ENCODE peak calls at places on chromosomes 4 and X, in ten cellular contexts. U is thoracic aorta, Q is left lung, A is body of pancreas, H is H9, C is colonic mucosa, I is mammary epithelial cell, S is cardiac muscle cell, L is endothelial cell of umbilical vein, G is heart left ventricle. W is an unnamed sample. For H3K4me1, the result is how much of the 10 kb centered on the place peaks cover.

GRCh38 chr4:144288011-144288903 is 147.7 kb upstream of the GYPA start:
- DNase-seq in A (no peak), L (no peak), U (no peak), I (no peak), S (no peak), H (no peak), C (no peak), G (no peak), Q (no peak), W (no peak)

GRCh38 chrX:115023139-115023538 is 5.7 kb upstream of the IL13RA2 start:
- DNase-seq in S (peak), A (no peak), G (no peak), C (no peak), H (no peak), Q (no peak), U (no peak), I (peak), L (peak), W (no peak)

GRCh38 chrX:53073115-53073581 is 9.0 kb upstream of the TSPYL2 start:
- DNase-seq in L (no peak), G (no peak), Q (no peak), I (no peak), S (no peak), U (no peak), H (no peak), A (no peak), C (no peak), W (peak)

GRCh38 chr4:97912151-97912550 is 231.1 kb downstream of the STPG2 start:
- DNase-seq in A (peak), L (no peak), G (no peak), U (no peak), H (no peak), I (no peak), S (no peak), Q (no peak), C (no peak), W (no peak)

GRCh38 chr4:55378617-55379467 is 16.9 kb upstream of the TMEM165 start:
- DNase-seq in I (peak), Q (peak), U (no peak), A (peak), H (no peak), S (no peak), C (peak), L (no peak), G (no peak), W (no peak)

GRCh38 chrX:69615323-69615722 is 590 bp upstream of the EDA start:
- DNase-seq in S (no peak), H (peak), C (peak), L (no peak), I (no peak), G (peak), U (no peak), Q (no peak), A (no peak), W (no peak)

GRCh38 chrX:106898462-106898861 is 4.7 kb downstream of the RIPPLY1 start:
- DNase-seq in L (peak), U (no peak), C (no peak), H (no peak), G (no peak), I (peak), A (peak), S (peak), Q (no peak), W (no peak)

GRCh38 chr4:118746251-118746919 is 61.2 kb downstream of the METTL14 start:
- DNase-seq in C (no peak), A (no peak), U (no peak), L (no peak), Q (no peak), G (peak), H (no peak), S (peak), I (no peak), W (no peak)

GRCh38 chr4:77538144-77538543 is 67.5 kb upstream of the CXCL13 start:
- DNase-seq in S (peak), A (no peak), Q (no peak), C (no peak), G (no peak), H (no peak), U (no peak), L (peak), I (peak), W (no peak)

GRCh38 chrX:150084474-150085229 is 146.4 kb upstream of the EOLA2 start:
- DNase-seq in A (no peak), G (no peak), H (no peak), U (no peak), S (peak), Q (no peak), I (peak), L (peak), C (no peak), W (no peak)

GRCh38 chrX:153768311-153769157 is 4.5 kb downstream of the PLXNB3 start:
- DNase-seq in Q (no peak), L (no peak), S (no peak), A (no peak), I (no peak), U (no peak), C (no peak), H (peak), G (peak), W (no peak)

GRCh38 chr4:70544279-70544870 is 26.0 kb downstream of the AMTN start:
- DNase-seq in G (no peak), Q (no peak), S (peak), U (no peak), I (peak), H (no peak), A (no peak), C (no peak), L (peak), W (no peak)

GRCh38 chr4:136900706-136901105 is 631.6 kb downstream of the PCDH18 start:
- DNase-seq in A (no peak), G (no peak), L (no peak), U (no peak), H (no peak), S (peak), C (no peak), I (no peak), Q (no peak), W (no peak)

GRCh38 chrX:81286608-81287007 is 84.7 kb downstream of the SH3BGRL start:
- DNase-seq in L (no peak), S (no peak), C (no peak), U (no peak), I (no peak), H (no peak), Q (no peak), A (no peak), G (no peak), W (no peak)

GRCh38 chr4:184355857-184356256 is 118.5 kb downstream of the IRF2 start:
- DNase-seq in U (no peak), A (no peak), C (no peak), S (no peak), I (no peak), Q (no peak), L (no peak), G (no peak), H (peak), W (no peak)
- H3K27ac ChIP-seq in U (no peak), A (no peak), C (peak), S (no peak), I (no peak), Q (peak), L (peak), G (peak), H (no peak), W (peak)

DNA sequence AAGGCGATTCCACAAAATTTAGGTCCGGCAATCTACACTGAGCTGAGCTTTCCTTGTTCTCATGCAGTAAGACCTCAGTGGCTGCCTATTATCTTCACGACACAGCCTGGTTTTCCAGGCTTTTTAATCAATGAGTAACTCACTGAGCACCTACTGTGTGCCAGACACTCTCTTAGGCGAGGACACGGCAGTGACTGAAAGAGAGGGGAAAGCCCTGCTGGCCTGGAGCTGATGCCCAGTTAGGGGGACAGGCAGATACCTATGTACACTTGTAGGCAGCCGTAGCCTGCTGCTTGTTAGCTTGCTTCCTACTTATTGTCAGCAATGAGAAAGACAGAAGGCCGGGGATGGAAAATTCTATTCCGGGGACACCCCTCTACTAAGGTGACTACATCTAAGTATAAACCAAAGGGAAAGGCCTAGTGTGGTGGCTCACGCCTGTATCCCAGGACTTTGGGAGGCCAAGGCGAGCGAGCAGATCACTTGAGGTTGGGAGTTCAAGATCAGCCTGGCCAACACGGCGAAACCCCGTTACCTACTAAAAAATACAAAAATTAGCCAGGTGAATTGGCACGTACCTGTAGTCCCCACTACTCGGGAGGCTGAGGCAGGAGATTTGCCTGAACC is 3.8 kb downstream of the WDR1 start:
- DNase-seq in G (no peak), U (no peak), A (no peak), C (no peak), S (no peak), I (no peak), L (no peak), Q (no peak), H (no peak), W (no peak)
- H3K4me1 ChIP-seq in G (under half), U (half or more), A (under half), C (under half), S (under half), I (half or more), L (half or more), Q (half or more), H (under half), W (half or more)

GRCh38 chrX:47587091-47587891 is 5.1 kb downstream of the TIMP1 start:
- DNase-seq in C (peak), L (no peak), H (no peak), G (no peak), U (no peak), S (no peak), I (peak), Q (no peak), A (no peak), W (peak)

GRCh38 chrX:47586043-47586787 is 4.0 kb downstream of the TIMP1 start:
- DNase-seq in H (no peak), S (no peak), G (no peak), C (peak), L (no peak), A (no peak), I (no peak), U (no peak), Q (no peak), W (no peak)

GRCh38 chrX:47590984-47591383 is 8.7 kb downstream of the TIMP1 start:
- DNase-seq in H (no peak), Q (no peak), C (no peak), S (no peak), G (no peak), U (no peak), L (no peak), A (no peak), I (no peak), W (no peak)

GRCh38 chrX:47585273-47585672 is 3.0 kb downstream of the TIMP1 start:
- DNase-seq in G (no peak), I (no peak), C (no peak), H (peak), Q (no peak), S (peak), L (no peak), U (no peak), A (no peak), W (peak)

GRCh38 chrX:47587906-47588735 is 5.9 kb downstream of the TIMP1 start:
- DNase-seq in L (no peak), I (no peak), S (no peak), U (no peak), C (no peak), G (no peak), Q (no peak), A (no peak), H (no peak), W (peak)
- TF ChIP-seq CTCF in L (no peak), I (no peak), S (no peak), U (no peak), C (no peak), G (no peak), Q (no peak), A (no peak), H (no peak), W (no peak)

DNA sequence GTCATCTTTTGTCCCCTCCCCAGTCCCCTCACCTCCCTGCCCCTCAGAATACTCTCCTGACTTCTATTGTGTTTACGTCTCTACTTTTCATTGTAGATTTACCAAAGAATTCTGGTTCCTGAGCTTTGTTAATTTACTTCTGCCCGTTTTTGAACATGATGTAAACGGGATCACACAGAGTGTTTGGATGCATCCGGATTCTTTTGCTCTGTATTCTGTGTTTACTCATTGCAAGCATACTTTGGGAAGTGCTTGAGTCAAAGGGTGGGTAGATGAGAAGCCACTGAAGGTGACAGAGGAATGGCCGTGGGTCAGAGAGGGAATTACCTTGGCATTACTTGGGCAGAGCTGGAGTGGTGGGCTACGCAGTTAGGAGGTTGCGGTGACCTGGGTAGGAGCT is 18.0 kb downstream of the CLCN4 start:
- DNase-seq in Q (no peak), C (no peak), I (no peak), G (no peak), S (no peak), H (no peak), A (no peak), U (no peak), L (no peak), W (no peak)
- H3K27ac ChIP-seq in Q (peak), C (no peak), I (no peak), G (no peak), S (no peak), H (no peak), A (no peak), U (no peak), L (no peak), W (peak)

DNA sequence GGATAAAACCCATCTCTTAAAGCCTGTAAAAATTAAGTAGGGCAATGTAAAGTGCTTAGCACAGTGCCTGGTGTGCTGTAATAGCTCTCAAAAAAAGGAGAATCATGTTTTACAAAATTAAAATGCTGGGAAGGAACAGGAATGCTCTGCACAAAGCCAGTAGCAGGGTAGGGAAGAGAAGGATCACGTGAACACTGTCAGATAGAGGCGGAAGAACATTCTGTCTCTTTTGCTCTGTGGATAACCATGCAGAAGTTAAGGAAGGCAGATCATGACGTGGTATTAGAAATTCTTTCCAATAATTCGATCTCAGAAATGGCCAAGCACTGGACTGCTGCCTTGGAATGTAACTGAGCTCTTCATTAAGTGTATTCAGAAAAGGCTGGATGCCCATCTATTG is 136.2 kb upstream of the PDLIM3 start:
- DNase-seq in C (no peak), I (no peak), S (no peak), H (no peak), L (no peak), G (no peak), A (no peak), U (no peak), Q (no peak), W (no peak)
- H3K4me1 ChIP-seq in C (under half), I (under half), S (under half), H (under half), L (under half), G (under half), A (under half), U (under half), Q (under half), W (under half)

GRCh38 chr4:48949086-48949485 is 37.0 kb upstream of the CWH43 start:
- DNase-seq in C (no peak), U (no peak), H (no peak), I (no peak), G (no peak), L (no peak), A (no peak), Q (no peak), S (no peak), W (no peak)

GRCh38 chr4:48945981-48946380 is 39.4 kb upstream of the OCIAD2 start:
- DNase-seq in Q (no peak), I (no peak), S (no peak), U (no peak), A (no peak), G (no peak), H (no peak), C (no peak), L (no peak), W (no peak)

GRCh38 chr4:48949518-48950207 is 36.4 kb upstream of the CWH43 start:
- DNase-seq in G (no peak), I (peak), A (no peak), H (no peak), L (no peak), Q (no peak), C (no peak), U (no peak), S (no peak), W (no peak)

GRCh38 chr4:48944659-48945290 is 38.2 kb upstream of the OCIAD2 start:
- DNase-seq in L (no peak), H (peak), Q (no peak), I (peak), C (peak), A (peak), U (no peak), S (no peak), G (no peak), W (no peak)

GRCh38 chr4:48947731-48948130 is 38.3 kb upstream of the CWH43 start:
- DNase-seq in S (no peak), C (no peak), U (no peak), I (no peak), L (no peak), G (no peak), A (no peak), H (no peak), Q (no peak), W (no peak)
- TF ChIP-seq CTCF in S (no peak), C (no peak), U (no peak), I (no peak), L (no peak), G (no peak), A (no peak), H (peak), Q (no peak), W (no peak)

GRCh38 chr4:87680271-87680670 is 30.2 kb downstream of the DMP1 start:
- DNase-seq in C (no peak), A (no peak), L (no peak), S (no peak), Q (no peak), U (no peak), I (no peak), H (no peak), G (no peak), W (no peak)

GRCh38 chr4:87677731-87678130 is 27.7 kb downstream of the DMP1 start:
- DNase-seq in G (peak), Q (no peak), A (no peak), C (no peak), L (no peak), H (no peak), I (no peak), U (no peak), S (no peak), W (no peak)

GRCh38 chr4:87679449-87680169 is 29.5 kb downstream of the DMP1 start:
- DNase-seq in G (peak), A (peak), S (peak), C (no peak), U (peak), L (peak), Q (no peak), I (peak), H (peak), W (no peak)
- H3K27ac ChIP-seq in G (no peak), A (no peak), S (no peak), C (no peak), U (no peak), L (no peak), Q (no peak), I (no peak), H (peak), W (no peak)

W was measured in ascending aorta.